ENCODE peak calls at places on chromosome 2, in five cellular contexts. O, D, Q, Y and T are unnamed samples.

GRCh38 chr2:31379747-31380146 is 34.8 kb downstream of the XDH start:
- DNase-seq in O (no peak), D (no peak), Q (no peak), Y (no peak), T (peak; percentile 60)

GRCh38 chr2:175468699-175469098 is 287.2 kb upstream of the ATP5MC3 start:
- DNase-seq in O (no peak), D (no peak), Q (no peak), Y (no peak), T (no peak)

GRCh38 chr2:105576440-105577241 is 168.1 kb upstream of the NCK2 start:
- DNase-seq in O (no peak), D (peak; percentile 54), Q (peak; percentile 43), Y (no peak), T (no peak)

GRCh38 chr2:231245253-231246094 is 47.0 kb downstream of the ARMC9 start:
- DNase-seq in O (no peak), D (no peak), Q (no peak), Y (no peak), T (no peak)

GRCh38 chr2:149313512-149313972 is 16.8 kb upstream of the LYPD6 start:
- DNase-seq in O (no peak), D (peak; percentile 52), Q (no peak), Y (no peak), T (no peak)

GRCh38 chr2:12501469-12502147 is 215.1 kb upstream of the TRIB2 start:
- DNase-seq in O (peak; percentile 69), D (no peak), Q (no peak), Y (peak; percentile 15), T (no peak)

GRCh38 chr2:45851576-45852304 is 200.3 kb downstream of the PRKCE start:
- DNase-seq in O (no peak), D (no peak), Q (no peak), Y (no peak), T (no peak)

GRCh38 chr2:99079226-99079625 is 62.3 kb upstream of the C2orf15 start:
- DNase-seq in O (no peak), D (no peak), Q (no peak), Y (no peak), T (no peak)

GRCh38 chr2:114857196-114857595 is 414.8 kb downstream of the DPP10 start:
- DNase-seq in O (no peak), D (no peak), Q (no peak), Y (no peak), T (peak; percentile 75)

GRCh38 chr2:238915596-238915995 is 67.7 kb downstream of the TWIST2 start:
- DNase-seq in O (peak; percentile 52), D (no peak), Q (peak; percentile 11), Y (no peak), T (no peak)

GRCh38 chr2:72271766-72272615 is 124.3 kb upstream of the CYP26B1 start:
- DNase-seq in O (no peak), D (no peak), Q (peak; percentile 59), Y (no peak), T (no peak)

GRCh38 chr2:172361360-172361759 is 66.0 kb upstream of the ITGA6 start:
- DNase-seq in O (no peak), D (no peak), Q (no peak), Y (no peak), T (no peak)

GRCh38 chr2:109454764-109455394 is 158.9 kb downstream of the SEPTIN10 start:
- DNase-seq in O (peak; percentile 53), D (no peak), Q (no peak), Y (no peak), T (no peak)

GRCh38 chr2:97751752-97752151 is 38.4 kb downstream of the ZAP70 start:
- DNase-seq in O (no peak), D (no peak), Q (no peak), Y (no peak), T (no peak)

GRCh38 chr2:52703004-52703403 is 1064.6 kb upstream of the CHAC2 start:
- DNase-seq in O (no peak), D (no peak), Q (no peak), Y (no peak), T (no peak)

GRCh38 chr2:188675391-188676011 is 298.7 kb upstream of the COL3A1 start:
- DNase-seq in O (no peak), D (no peak), Q (no peak), Y (no peak), T (no peak)

GRCh38 chr2:76813084-76813483 is 709.1 kb downstream of the LRRTM4 start:
- DNase-seq in O (no peak), D (no peak), Q (no peak), Y (no peak), T (no peak)

DNA sequence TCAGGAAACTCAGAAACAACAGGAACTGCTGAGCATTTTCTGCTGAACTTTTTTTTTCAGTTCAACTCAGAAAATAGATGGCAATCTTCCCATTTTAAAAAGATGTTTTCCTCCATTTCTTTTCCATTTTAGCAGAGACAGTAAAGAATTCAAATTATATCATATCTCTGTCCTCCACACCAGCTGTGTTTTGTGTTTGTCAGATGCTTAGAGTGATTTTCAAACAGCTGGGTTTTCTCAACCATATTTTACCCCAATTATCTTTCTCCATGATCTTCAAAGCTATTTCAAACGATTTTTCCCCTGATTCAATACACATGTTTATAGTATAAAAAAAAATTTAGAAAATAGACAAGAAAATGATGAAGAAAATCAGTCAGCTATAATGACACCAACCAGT is 713.4 kb downstream of the LRRTM4 start:
- DNase-seq in O (no peak), D (no peak), Q (no peak), Y (no peak), T (no peak)
- TF ChIP-seq EP300 in O (no peak), D (no peak), Q (no peak), Y (no peak), T (no peak)

DNA sequence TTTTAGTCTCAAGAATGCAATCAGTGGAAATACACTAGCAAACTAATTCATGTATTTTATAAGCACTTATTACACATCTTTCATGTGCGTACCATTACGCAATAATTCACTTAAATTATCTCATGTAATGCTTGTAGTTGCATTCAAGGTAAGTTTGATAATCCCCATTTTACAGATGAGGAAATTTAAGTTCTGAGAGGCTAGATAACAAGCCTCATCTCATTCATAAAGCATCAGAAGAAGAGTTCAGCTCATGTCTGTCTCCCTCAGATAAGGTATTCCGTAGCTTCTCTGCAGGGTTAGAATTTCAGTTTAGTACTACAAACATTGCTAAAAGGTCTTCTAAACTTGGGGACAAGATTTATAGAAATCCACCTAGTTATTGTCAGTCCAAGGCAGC is 47.8 kb downstream of the HNMT start:
- DNase-seq in O (no peak), D (no peak), Q (no peak), Y (no peak), T (no peak)
- H3K4me3 ChIP-seq in O (no peak overlapping the region), D (no peak overlapping the region), Q (no peak overlapping the region), Y (no peak overlapping the region), T (no peak overlapping the region)

GRCh38 chr2:43025709-43026290 is 200.6 kb downstream of the ZFP36L2 start:
- DNase-seq in O (no peak), D (no peak), Q (no peak), Y (no peak), T (no peak)
- H3K27ac ChIP-seq in O (peak overlapping the region; percentile 49), D (no peak overlapping the region), Q (no peak overlapping the region), Y (peak overlapping the region; percentile 80), T (no peak overlapping the region)

DNA sequence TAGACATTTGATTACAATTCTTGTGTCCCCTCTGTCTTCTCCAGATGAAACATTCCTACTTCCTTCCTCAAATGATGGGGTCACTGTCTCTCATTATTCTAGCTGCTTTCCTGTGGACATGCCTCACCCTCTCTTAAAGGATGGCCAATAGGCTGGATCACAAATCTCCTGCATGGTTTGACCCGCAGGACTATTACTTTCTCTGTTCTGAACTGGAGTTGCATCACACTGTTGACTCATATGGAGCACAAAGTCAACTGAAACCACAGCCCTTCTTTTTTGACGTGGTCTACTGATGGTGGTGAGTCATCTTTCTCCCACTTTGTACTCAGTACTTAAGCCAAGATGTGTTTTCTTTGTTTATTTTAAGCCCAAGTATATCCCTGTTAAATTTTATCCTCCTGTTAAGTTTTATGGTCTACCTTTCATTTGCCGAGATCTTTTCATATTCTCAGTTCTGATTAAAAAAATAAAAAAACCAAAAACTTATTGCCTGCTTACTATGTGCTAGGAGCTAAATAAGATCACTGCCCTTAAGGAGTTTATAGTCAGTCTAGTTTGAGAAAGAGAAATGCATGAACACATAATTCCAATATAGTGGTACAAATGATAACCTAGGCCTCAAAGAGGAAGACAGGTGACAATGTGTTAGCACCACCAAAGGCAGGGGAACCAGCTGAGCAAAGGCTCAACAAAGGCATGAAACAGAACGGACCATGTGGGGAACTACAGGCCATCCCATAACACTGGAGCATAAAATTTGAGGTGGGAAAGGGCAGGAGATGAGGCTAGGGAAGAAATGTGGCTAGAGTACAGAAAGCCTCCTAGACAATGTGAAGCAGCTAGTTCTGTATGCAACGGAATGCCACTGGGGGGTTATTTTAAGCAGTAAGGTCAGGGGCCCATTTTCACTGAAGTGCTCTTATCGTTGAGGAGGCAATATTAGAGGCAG is 67.6 kb upstream of the ZFP36L2 start:
- DNase-seq in O (peak; percentile 76), D (peak; percentile 99), Q (no peak), Y (peak; percentile 79), T (no peak)
- TF ChIP-seq EP300 in O (no peak), D (peak; percentile 88), Q (peak; percentile 59), Y (peak; percentile 96), T (no peak)

GRCh38 chr2:1497122-1497611 is 83.9 kb downstream of the TPO start:
- DNase-seq in O (peak; percentile 57), D (no peak), Q (no peak), Y (no peak), T (no peak)
- H3K4me3 ChIP-seq in O (no peak overlapping the region), D (no peak overlapping the region), Q (no peak overlapping the region), Y (no peak overlapping the region), T (no peak overlapping the region)

DNA sequence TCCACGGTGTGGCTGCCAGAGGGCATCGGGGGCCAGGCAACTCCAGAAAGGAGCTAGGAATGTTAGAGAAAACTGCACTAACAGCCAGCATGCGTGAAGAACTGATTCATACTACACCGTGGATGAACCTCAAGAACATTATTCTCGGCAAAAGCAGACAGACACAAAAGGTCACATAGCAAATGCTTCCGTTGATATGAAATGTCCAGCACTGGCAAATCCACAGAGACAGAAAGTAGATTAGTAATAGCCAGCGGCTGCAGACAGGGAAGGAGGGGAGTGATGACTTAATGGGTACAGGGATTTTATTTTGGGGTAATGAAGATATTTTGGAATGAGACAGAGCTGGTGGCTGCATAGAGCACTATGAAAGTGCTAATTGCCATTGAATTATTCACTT is 37.4 kb downstream of the SCTR start:
- DNase-seq in O (no peak), D (no peak), Q (no peak), Y (no peak), T (peak; percentile 66)
- H3K27ac ChIP-seq in O (no peak overlapping the region), D (no peak overlapping the region), Q (no peak overlapping the region), Y (no peak overlapping the region), T (no peak overlapping the region)